ENCODE peak calls at places on chromosome 12, in seven cellular contexts. V is HFF-Myc; O is tibial artery; K is A549; E is fibroblast of lung; B is CD4-positive, alpha-beta T cell; P is cardiac fibroblast. H is an unnamed sample.

GRCh38 chr12:79439179-79439825 is 251.5 kb downstream of the PAWR start:
- DNase-seq in V (no peak), O (no peak), K (no peak), E (no peak), B (no peak), P (no peak), H (no peak)

GRCh38 chr12:131916306-131917138 is 12.6 kb upstream of the PUS1 start:
- DNase-seq in V (no peak), O (no peak), K (no peak), E (no peak), B (no peak), P (no peak), H (no peak)

GRCh38 chr12:6118891-6119568 is 5.4 kb downstream of the VWF start:
- DNase-seq in V (no peak), O (no peak), K (no peak), E (no peak), B (no peak), P (no peak), H (no peak)

GRCh38 chr12:48973992-48974673 is 2.6 kb upstream of the WNT10B start:
- DNase-seq in V (no peak), O (peak), K (no peak), E (peak), B (no peak), P (peak), H (peak)

GRCh38 chr12:109310247-109311125 is 1.4 kb upstream of the FOXN4 start:
- DNase-seq in V (no peak), O (no peak), K (no peak), E (no peak), B (no peak), P (no peak), H (peak)

GRCh38 chr12:95116773-95117172 is 43.4 kb upstream of the NR2C1 start:
- DNase-seq in V (no peak), O (no peak), K (peak), E (no peak), B (no peak), P (no peak), H (peak)

GRCh38 chr12:117255386-117255785 is 65.1 kb upstream of the FBXO21 start:
- DNase-seq in V (no peak), O (no peak), K (no peak), E (no peak), B (no peak), P (no peak), H (no peak)

GRCh38 chr12:13093850-13094225 is 9.6 kb downstream of the GSG1 start:
- DNase-seq in V (no peak), O (no peak), K (no peak), E (peak), B (no peak), P (no peak), H (no peak)

GRCh38 chr12:112303004-112303403 is 79.2 kb downstream of the HECTD4 start:
- DNase-seq in V (peak), O (no peak), K (peak), E (peak), B (peak), P (peak), H (peak)

GRCh38 chr12:92627511-92627910 is 75.3 kb upstream of the PLEKHG7 start:
- DNase-seq in V (no peak), O (no peak), K (no peak), E (no peak), B (no peak), P (no peak), H (no peak)

GRCh38 chr12:101620762-101621133 is 26.0 kb downstream of the MYBPC1 start:
- DNase-seq in V (no peak), O (no peak), K (no peak), E (no peak), B (no peak), P (no peak), H (no peak)

GRCh38 chr12:11727133-11727664 is 77.7 kb downstream of the ETV6 start:
- DNase-seq in V (no peak), O (no peak), K (no peak), E (no peak), B (no peak), P (no peak), H (no peak)

GRCh38 chr12:462936-463705 is 3.4 kb downstream of the B4GALNT3 start:
- DNase-seq in V (no peak), O (no peak), K (no peak), E (no peak), B (no peak), P (no peak), H (no peak)

GRCh38 chr12:81077329-81077685 is 572 bp upstream of the ACSS3 start:
- DNase-seq in V (no peak), O (no peak), K (no peak), E (peak), B (no peak), P (peak), H (no peak)

GRCh38 chr12:101322480-101322879 is 42.6 kb downstream of the UTP20 start:
- DNase-seq in V (no peak), O (no peak), K (no peak), E (no peak), B (no peak), P (no peak), H (no peak)

GRCh38 chr12:104526751-104527150 is 70.0 kb downstream of the CHST11 start:
- DNase-seq in V (no peak), O (no peak), K (no peak), E (no peak), B (no peak), P (no peak), H (no peak)

GRCh38 chr12:104549820-104550480 is 93.2 kb downstream of the CHST11 start:
- DNase-seq in V (no peak), O (no peak), K (peak), E (peak), B (no peak), P (peak), H (no peak)

GRCh38 chr12:97061164-97061563 is 154.1 kb downstream of the NEDD1 start:
- DNase-seq in V (no peak), O (no peak), K (no peak), E (no peak), B (no peak), P (no peak), H (no peak)

GRCh38 chr12:88111074-88111652 is 30.7 kb downstream of the CEP290 start:
- DNase-seq in V (peak), O (no peak), K (peak), E (peak), B (no peak), P (peak), H (peak)

GRCh38 chr12:114834621-114835020 is 150.6 kb upstream of the TBX3 start:
- DNase-seq in V (peak), O (no peak), K (no peak), E (no peak), B (no peak), P (peak), H (no peak)

GRCh38 chr12:119052001-119052400 is 70.7 kb downstream of the SRRM4 start:
- DNase-seq in V (no peak), O (no peak), K (no peak), E (no peak), B (no peak), P (no peak), H (no peak)

GRCh38 chr12:75837700-75838099 is 193.9 kb downstream of the PHLDA1 start:
- DNase-seq in V (no peak), O (no peak), K (no peak), E (peak), B (no peak), P (no peak), H (no peak)

GRCh38 chr12:131399000-131399399 is 311.9 kb upstream of the SFSWAP start:
- DNase-seq in V (no peak), O (no peak), K (no peak), E (no peak), B (no peak), P (no peak), H (no peak)

GRCh38 chr12:52181757-52182156 is 10.1 kb downstream of the KRT80 start:
- DNase-seq in V (no peak), O (no peak), K (no peak), E (peak), B (no peak), P (peak), H (no peak)

GRCh38 chr12:122009741-122010140 is 11.9 kb upstream of the BCL7A start:
- DNase-seq in V (no peak), O (no peak), K (no peak), E (no peak), B (no peak), P (no peak), H (no peak)

GRCh38 chr12:125029756-125030358 is 35.4 kb upstream of the AACS start:
- DNase-seq in V (no peak), O (no peak), K (no peak), E (no peak), B (no peak), P (peak), H (no peak)

GRCh38 chr12:4118017-4118510 is 155.5 kb upstream of the CCND2 start:
- DNase-seq in V (no peak), O (peak), K (no peak), E (peak), B (no peak), P (peak), H (peak)

GRCh38 chr12:114409796-114410520 is 4.0 kb upstream of the TBX5 start:
- DNase-seq in V (no peak), O (no peak), K (no peak), E (peak), B (no peak), P (peak), H (no peak)

GRCh38 chr12:30965613-30965985 is 39.1 kb downstream of the TSPAN11 start:
- DNase-seq in V (no peak), O (no peak), K (peak), E (no peak), B (no peak), P (no peak), H (no peak)
- TF ChIP-seq CTCF in V (peak), O (no peak), K (no peak), E (no peak), B (no peak), P (peak), H (no peak)

DNA sequence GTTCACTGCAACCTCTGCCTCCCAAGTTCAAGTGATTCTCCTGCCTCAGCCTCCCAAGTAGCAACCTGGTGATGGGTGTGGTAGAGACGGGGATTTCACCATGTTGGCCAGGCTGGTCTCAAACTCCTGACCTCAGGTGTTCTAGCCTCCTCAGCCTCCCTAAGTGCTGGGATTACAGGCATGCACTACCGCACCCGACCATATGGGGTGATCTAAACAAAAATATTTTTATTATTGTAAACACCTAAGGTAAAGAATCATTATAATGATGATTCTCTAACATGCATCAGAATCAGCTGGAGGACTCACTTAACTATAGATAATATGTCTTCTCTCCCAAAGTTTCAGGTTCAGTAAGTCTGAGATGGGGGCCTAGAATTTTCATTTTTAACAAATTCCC is 96.2 kb upstream of the ALG10 start:
- DNase-seq in V (no peak), O (no peak), K (no peak), E (no peak), B (no peak), P (no peak), H (no peak)
- TF ChIP-seq CTCF in V (no peak), O (no peak), K (no peak), E (no peak), B (no peak), P (no peak), H (no peak)

DNA sequence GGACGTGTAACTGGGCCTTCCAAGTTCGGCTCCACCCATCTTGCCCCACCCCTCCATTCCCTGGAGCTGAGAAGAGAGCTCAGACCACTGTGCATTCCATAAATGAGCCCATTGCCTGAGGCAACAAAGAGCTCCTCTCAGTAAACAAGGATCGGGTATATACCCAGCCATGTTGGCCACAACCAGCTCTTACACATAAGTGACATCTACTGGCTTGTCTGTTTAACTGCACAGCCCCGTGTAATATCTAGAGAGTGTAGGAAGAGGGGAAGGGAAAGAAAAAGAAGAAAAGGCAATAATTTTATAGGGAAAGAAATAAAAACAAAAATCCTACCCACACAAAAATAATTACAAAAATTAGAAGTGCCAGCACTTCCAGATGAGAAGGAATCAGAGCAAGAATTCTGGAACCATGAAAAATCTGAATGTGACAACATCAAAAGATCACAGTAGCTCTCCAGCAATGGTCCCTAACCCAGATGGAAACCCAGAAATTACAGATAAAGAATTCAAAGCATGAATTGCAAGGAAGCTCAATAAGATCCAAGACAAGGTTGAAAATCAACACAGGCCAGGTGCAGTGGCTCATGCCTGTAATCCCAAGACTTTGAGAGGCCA is 308.1 kb downstream of the RPAP3 start:
- DNase-seq in V (no peak), O (no peak), K (peak), E (peak), B (peak), P (peak), H (peak)
- TF ChIP-seq CTCF in V (peak), O (no peak), K (peak), E (peak), B (peak), P (peak), H (peak)

GRCh38 chr12:72264548-72265175 is 7.5 kb upstream of the TRHDE start:
- DNase-seq in V (no peak), O (no peak), K (no peak), E (peak), B (no peak), P (peak), H (peak)
- TF ChIP-seq CTCF in V (peak), O (peak), K (peak), E (peak), B (no peak), P (peak), H (peak)

GRCh38 chr12:22665476-22665875 is 40.5 kb downstream of the ETNK1 start:
- DNase-seq in V (no peak), O (no peak), K (no peak), E (no peak), B (no peak), P (no peak), H (no peak)

GRCh38 chr12:22672951-22673350 is 48.0 kb downstream of the ETNK1 start:
- DNase-seq in V (peak), O (no peak), K (no peak), E (peak), B (no peak), P (peak), H (no peak)

GRCh38 chr12:22668441-22668840 is 43.5 kb downstream of the ETNK1 start:
- DNase-seq in V (no peak), O (no peak), K (no peak), E (no peak), B (no peak), P (no peak), H (no peak)

GRCh38 chr12:22667122-22667521 is 42.2 kb downstream of the ETNK1 start:
- DNase-seq in V (no peak), O (no peak), K (no peak), E (no peak), B (no peak), P (no peak), H (no peak)

DNA sequence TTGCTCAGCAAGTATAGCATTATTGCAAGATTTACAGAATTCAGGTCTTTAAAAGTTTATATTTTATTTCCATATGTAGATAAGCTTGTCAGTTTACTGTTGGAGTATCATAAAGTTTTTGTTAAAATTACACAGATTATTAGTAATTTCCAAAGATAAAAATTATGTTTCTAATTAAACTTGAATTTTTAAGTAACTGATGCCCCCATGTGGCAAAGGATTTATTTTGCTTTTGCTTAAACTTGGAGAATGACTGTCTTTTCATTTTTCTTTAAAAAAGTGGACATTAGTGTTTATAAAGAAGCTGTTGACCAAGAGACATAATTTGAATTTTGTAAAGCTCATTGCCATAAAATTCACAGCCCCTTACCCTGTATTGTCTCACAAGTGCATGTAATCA is 45.8 kb downstream of the ETNK1 start:
- DNase-seq in V (no peak), O (no peak), K (no peak), E (peak), B (no peak), P (peak), H (no peak)
- TF ChIP-seq CTCF in V (peak), O (no peak), K (peak), E (no peak), B (no peak), P (peak), H (peak)

GRCh38 chr12:98373982-98374381 is 141.4 kb upstream of the TMPO start:
- DNase-seq in V (no peak), O (no peak), K (no peak), E (no peak), B (no peak), P (peak), H (no peak)
- TF ChIP-seq CTCF in V (peak), O (no peak), K (no peak), E (peak), B (no peak), P (peak), H (peak)

GRCh38 chr12:70398862-70399261 is 32.8 kb downstream of the KCNMB4 start:
- DNase-seq in V (no peak), O (no peak), K (no peak), E (no peak), B (no peak), P (no peak), H (no peak)

GRCh38 chr12:70400124-70400523 is 34.0 kb downstream of the KCNMB4 start:
- DNase-seq in V (no peak), O (no peak), K (no peak), E (no peak), B (no peak), P (no peak), H (no peak)

GRCh38 chr12:70399319-70399718 is 33.2 kb downstream of the KCNMB4 start:
- DNase-seq in V (no peak), O (no peak), K (no peak), E (peak), B (no peak), P (no peak), H (no peak)

GRCh38 chr12:70403827-70404226 is 37.7 kb downstream of the KCNMB4 start:
- DNase-seq in V (no peak), O (no peak), K (no peak), E (no peak), B (no peak), P (no peak), H (no peak)

DNA sequence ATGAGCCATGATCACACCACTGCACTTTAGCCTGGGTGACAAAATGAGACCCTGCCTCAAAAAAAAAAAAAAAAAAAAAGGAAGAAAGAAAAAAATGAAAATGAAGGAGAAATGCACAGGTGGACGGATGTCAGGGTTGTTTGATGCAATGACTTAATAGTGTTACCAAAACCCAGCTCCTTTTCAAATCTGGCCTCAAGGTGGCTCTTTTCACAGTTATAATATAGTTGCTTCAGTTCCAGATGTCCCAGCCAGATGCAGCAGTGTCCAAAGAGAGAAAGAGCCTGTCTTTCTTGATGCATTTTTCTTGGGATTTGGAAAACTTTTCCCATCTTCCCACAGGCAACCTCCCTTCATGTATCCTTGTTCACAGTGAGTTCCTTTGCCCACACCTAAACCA is 36.5 kb downstream of the KCNMB4 start:
- DNase-seq in V (no peak), O (no peak), K (no peak), E (no peak), B (no peak), P (no peak), H (no peak)
- TF ChIP-seq CTCF in V (no peak), O (no peak), K (no peak), E (no peak), B (no peak), P (no peak), H (no peak)

DNA sequence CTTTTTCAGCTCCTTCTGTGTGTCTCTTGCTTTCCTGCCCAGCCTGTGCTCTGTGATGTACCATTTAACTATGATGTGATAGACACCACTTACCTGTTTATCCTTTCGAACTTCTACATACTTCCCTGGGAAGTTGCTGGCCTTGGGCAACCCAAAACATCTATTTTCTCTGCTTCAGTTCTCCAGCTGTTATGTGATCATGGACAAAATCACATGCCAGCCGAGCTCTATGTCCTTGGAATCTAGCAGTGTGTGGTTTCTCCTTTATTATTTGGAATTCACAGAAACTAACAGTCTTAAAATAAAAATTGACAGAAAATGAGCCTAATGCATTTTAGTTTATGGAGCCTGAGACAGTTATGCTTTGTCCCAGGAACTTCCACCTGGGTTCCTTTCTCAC is 22.9 kb downstream of the BMAL2 start:
- DNase-seq in V (no peak), O (no peak), K (no peak), E (no peak), B (no peak), P (no peak), H (no peak)
- TF ChIP-seq CTCF in V (no peak), O (no peak), K (no peak), E (no peak), B (no peak), P (no peak), H (no peak)

GRCh38 chr12:69284131-69284530 is 44.8 kb downstream of the CPSF6 start:
- DNase-seq in V (peak), O (peak), K (peak), E (peak), B (no peak), P (peak), H (no peak)
- TF ChIP-seq CTCF in V (peak), O (no peak), K (no peak), E (no peak), B (no peak), P (no peak), H (no peak)

H was measured in GM13977.